ENCODE peak calls at places on chromosomes 1 and 21, in seven cellular contexts. Z is stomach, V is fibroblast of lung, O is astrocyte, R is breast epithelium, M is HAP-1, B is psoas muscle. F is an unnamed sample.

GRCh38 chr1:9843576-9843945 is 19.8 kb upstream of the CLSTN1 start:
- DNase-seq in Z (peak; percentile 38), O (no peak), M (no peak), R (peak; percentile 85), V (no peak), B (no peak), F (peak; percentile 68)

GRCh38 chr1:177586429-177586828 is 383.4 kb downstream of the SEC16B start:
- DNase-seq in R (no peak), B (no peak), O (peak; percentile 93), M (no peak), Z (no peak), V (peak; percentile 94), F (peak; percentile 92)

GRCh38 chr1:68955424-68955823 is 458.5 kb upstream of the DEPDC1 start:
- DNase-seq in B (no peak), Z (no peak), O (peak; percentile 56), R (no peak), V (peak; percentile 71), M (no peak), F (no peak)

GRCh38 chr1:46806196-46807020 is 7.6 kb downstream of the CYP4B1 start:
- DNase-seq in M (no peak), R (no peak), B (peak; percentile 78), O (no peak), V (no peak), Z (peak; percentile 28), F (no peak)

GRCh38 chr1:65195495-65196417 is 47.8 kb downstream of the AK4 start:
- DNase-seq in R (no peak), V (peak; percentile 84), O (peak; percentile 83), B (no peak), M (no peak), Z (no peak), F (no peak)

GRCh38 chr1:99820546-99820945 is 29.6 kb upstream of the AGL start:
- DNase-seq in B (no peak), R (no peak), O (no peak), M (no peak), Z (no peak), V (no peak), F (no peak)

GRCh38 chr1:1917995-1918900 is 831 bp downstream of the TMEM52 start:
- DNase-seq in B (peak; percentile 35), R (no peak), M (no peak), O (no peak), Z (no peak), V (no peak), F (no peak)

GRCh38 chr1:61130338-61131000 is 48.1 kb downstream of the NFIA start:
- DNase-seq in M (no peak), B (no peak), Z (no peak), R (no peak), O (no peak), V (no peak), F (no peak)

GRCh38 chr21:21029159-21029558 is 30.9 kb downstream of the NCAM2 start:
- DNase-seq in R (no peak), B (no peak), M (peak; percentile 60), Z (no peak), V (peak; percentile 41), O (peak; percentile 34), F (no peak)

GRCh38 chr1:204589409-204590038 is 73.3 kb downstream of the MDM4 start:
- DNase-seq in B (no peak), V (peak; percentile 66), R (no peak), M (no peak), O (peak; percentile 43), Z (no peak), F (no peak)

GRCh38 chr21:45288441-45288841 is 746 bp upstream of the POFUT2 start:
- DNase-seq in O (no peak), V (no peak), R (peak; percentile 49), M (no peak), Z (peak; percentile 30), B (no peak), F (no peak)

GRCh38 chr1:29682171-29682917 is 446.0 kb downstream of the PTPRU start:
- DNase-seq in V (no peak), R (no peak), B (no peak), Z (no peak), O (no peak), M (no peak), F (no peak)

GRCh38 chr1:234226106-234226818 is 147.0 kb upstream of the COA6 start:
- DNase-seq in R (no peak), O (no peak), B (no peak), M (no peak), Z (no peak), V (no peak), F (no peak)

GRCh38 chr1:116571215-116571919 is 541 bp upstream of the CD58 start:
- DNase-seq in O (no peak), V (no peak), B (no peak), R (no peak), M (no peak), Z (no peak), F (peak; percentile 48)

GRCh38 chr1:241749041-241749798 is 97.1 kb downstream of the WDR64 start:
- DNase-seq in O (peak; percentile 28), M (no peak), Z (no peak), B (no peak), R (no peak), V (peak; percentile 44), F (peak; percentile 48)

GRCh38 chr1:3454811-3455618 is 550 bp downstream of the ARHGEF16 start:
- DNase-seq in R (no peak), M (peak; percentile 34), V (no peak), Z (peak; percentile 62), O (no peak), B (peak; percentile 46), F (no peak)
- H3K4me1 ChIP-seq in R (no peaks in the 10 kb centered on the region), M (peaks cover 5% of the 10 kb centered on the region), V (no peaks in the 10 kb centered on the region), Z (peaks cover 66% of the 10 kb centered on the region), O (peaks cover 3% of the 10 kb centered on the region), B (peaks cover 38% of the 10 kb centered on the region), F (peaks cover 13% of the 10 kb centered on the region)

DNA sequence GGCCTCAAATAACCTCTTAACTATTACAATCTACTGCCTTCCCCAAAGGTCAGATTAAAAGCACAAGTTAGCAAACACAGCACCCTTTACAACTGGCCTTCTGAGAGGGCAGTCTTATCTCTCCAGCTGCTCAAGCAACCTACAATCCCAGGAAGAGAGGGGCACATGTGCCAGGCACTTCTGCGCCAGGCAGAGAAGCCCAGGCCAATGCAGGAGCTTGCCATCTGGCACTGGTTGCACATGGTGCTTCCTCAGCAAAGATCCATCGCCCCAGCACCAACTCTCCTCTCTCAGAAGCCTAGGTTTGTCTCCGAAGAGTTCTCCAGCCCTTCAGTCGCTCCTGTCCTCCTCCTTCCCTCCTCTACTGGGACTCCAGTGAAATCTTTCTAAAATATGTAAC is 2.5 kb downstream of the STK40 start:
- DNase-seq in M (no peak), O (no peak), Z (peak; percentile 73), R (no peak), V (no peak), B (no peak), F (no peak)
- H3K4me1 ChIP-seq in M (peaks cover 22% of the 10 kb centered on the region), O (peaks cover 28% of the 10 kb centered on the region), Z (peaks cover 79% of the 10 kb centered on the region), R (peaks cover 2% of the 10 kb centered on the region), V (peaks cover 15% of the 10 kb centered on the region), B (peaks cover 72% of the 10 kb centered on the region), F (peaks cover 31% of the 10 kb centered on the region)

GRCh38 chr1:17099941-17100340 is 19.3 kb downstream of the PADI2 start:
- DNase-seq in B (no peak), O (no peak), M (no peak), R (no peak), V (no peak), Z (no peak), F (no peak)
- H3K4me1 ChIP-seq in B (peaks cover 81% of the 10 kb centered on the region), O (no peaks in the 10 kb centered on the region), M (no peaks in the 10 kb centered on the region), R (peaks cover 5% of the 10 kb centered on the region), V (no peaks in the 10 kb centered on the region), Z (peaks cover 19% of the 10 kb centered on the region), F (peaks cover 21% of the 10 kb centered on the region)

GRCh38 chr1:243254233-243254926 is 701 bp downstream of the CEP170 start:
- DNase-seq in R (peak; percentile 55), Z (peak; percentile 34), O (peak; percentile 59), M (peak; percentile 55), B (peak; percentile 76), V (peak; percentile 73), F (peak; percentile 74)

GRCh38 chr1:243257189-243257588 is 1.3 kb downstream of the SDCCAG8 start:
- DNase-seq in Z (no peak), V (no peak), R (no peak), B (no peak), M (no peak), O (no peak), F (no peak)

GRCh38 chr1:243254927-243255790 is at the start of gene CEP170:
- DNase-seq in O (peak; percentile 92), V (peak; percentile 95), R (peak; percentile 85), Z (peak; percentile 88), B (peak; percentile 95), M (peak; percentile 99), F (peak; percentile 90)

GRCh38 chr1:243256590-243256989 is 749 bp downstream of the SDCCAG8 start:
- DNase-seq in R (no peak), V (no peak), M (no peak), B (no peak), O (no peak), Z (no peak), F (no peak)

DNA sequence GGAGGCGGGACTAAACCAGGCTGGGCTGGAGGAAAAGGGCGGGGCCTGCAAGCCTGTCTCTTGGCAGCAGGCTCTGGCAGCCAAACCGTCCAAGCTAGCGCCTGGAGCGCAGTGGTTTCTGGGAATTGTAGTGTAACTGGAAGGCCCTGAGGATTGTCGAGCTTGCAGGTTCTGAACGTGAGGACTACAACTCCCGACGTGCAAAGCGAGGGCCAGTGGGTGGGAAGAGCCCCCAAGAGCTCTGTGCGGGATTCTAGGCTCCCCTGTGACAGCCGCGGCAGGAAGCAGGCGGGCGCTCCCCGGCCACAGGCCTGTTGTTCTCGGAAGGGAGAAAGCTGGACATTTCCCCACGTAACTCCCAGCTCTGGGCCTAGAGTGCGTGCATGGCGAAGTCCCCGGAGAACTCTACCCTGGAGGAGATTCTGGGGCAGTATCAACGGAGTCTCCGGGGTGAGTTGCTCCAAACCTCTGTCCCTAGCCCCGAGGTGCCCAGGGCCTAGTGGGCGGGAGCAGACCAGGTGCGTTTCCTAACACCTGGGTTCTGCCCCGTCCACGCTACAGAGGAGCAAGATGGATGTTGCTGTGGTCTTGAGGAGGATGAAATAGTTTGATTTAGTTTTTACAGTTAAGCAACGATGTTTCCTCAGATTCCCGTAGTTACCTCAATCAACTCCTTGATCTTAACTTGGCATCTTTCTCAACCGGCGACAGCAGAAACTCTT is at the start of gene SDCCAG8:
- DNase-seq in R (peak; percentile 95), V (peak; percentile 100), Z (peak; percentile 97), O (peak; percentile 99), B (peak; percentile 97), M (peak; percentile 98), F (peak; percentile 99)
- H3K4me1 ChIP-seq in R (no peaks in the 10 kb centered on the region), V (peaks cover 2% of the 10 kb centered on the region), Z (peaks cover 68% of the 10 kb centered on the region), O (peaks cover 15% of the 10 kb centered on the region), B (peaks cover 48% of the 10 kb centered on the region), M (peaks cover 25% of the 10 kb centered on the region), F (peaks cover 20% of the 10 kb centered on the region)

DNA sequence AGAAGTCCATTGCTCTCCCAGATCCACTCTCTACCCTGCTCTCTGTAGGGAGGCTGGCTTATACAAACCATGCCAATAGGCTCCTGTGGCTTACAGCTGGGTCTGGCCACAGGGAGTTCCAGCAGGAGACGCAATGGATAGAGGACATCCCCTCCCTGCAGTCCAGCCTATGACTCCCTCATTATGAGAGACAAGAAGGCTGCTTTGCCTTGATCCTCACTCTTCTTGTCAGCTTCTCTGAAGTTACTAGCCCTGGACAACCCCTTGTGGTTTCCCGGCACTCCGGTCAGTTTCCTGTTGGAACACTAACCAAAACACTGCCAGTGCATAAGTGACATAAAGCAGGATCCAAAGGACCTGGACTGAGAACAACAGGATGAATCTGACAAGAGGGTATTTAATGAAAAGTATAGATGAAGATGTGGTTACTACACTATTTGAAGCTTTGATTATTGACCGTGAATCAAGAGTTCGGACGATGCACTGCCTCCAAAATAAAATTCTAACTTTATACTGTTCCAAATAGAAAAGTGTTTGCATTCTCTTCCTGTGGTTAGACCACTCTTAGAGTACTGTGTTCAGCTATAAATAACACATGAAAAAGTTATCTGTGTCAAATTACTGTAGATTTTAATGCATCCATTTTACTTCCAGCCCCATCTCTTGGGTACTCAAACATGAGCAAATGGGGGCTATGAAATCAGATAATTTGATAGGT is 32.7 kb upstream of the ZNF326 start:
- DNase-seq in O (peak; percentile 74), M (no peak), R (no peak), Z (no peak), B (no peak), V (peak; percentile 78), F (no peak)
- H3K4me1 ChIP-seq in O (peaks cover 6% of the 10 kb centered on the region), M (no peaks in the 10 kb centered on the region), R (no peaks in the 10 kb centered on the region), Z (peaks cover 8% of the 10 kb centered on the region), B (no peaks in the 10 kb centered on the region), V (peaks cover 6% of the 10 kb centered on the region), F (peaks cover 1% of the 10 kb centered on the region)

F was measured in mammary epithelial cell.